ENCODE peak calls at places on chromosome 21, in seven cellular contexts. X is frontal cortex; S is MV-4-11; P is Calu3; Q is SK-N-DZ; I is CD8-positive, alpha-beta memory T cell; R is Right ventricle myocardium superior. Z is an unnamed sample.

GRCh38 chr21:44800971-44801467 is 601 bp downstream of the UBE2G2 start:
- DNase-seq in P (no peak), I (peak; percentile 53), S (peak; percentile 47), R (no peak), Q (peak; percentile 17), X (no peak), Z (peak; percentile 72)

GRCh38 chr21:31988492-31989285 is 115.9 kb downstream of the HUNK start:
- DNase-seq in S (no peak), R (no peak), Q (no peak), P (no peak), X (no peak), I (no peak), Z (peak; percentile 12)

GRCh38 chr21:34156957-34157356 is 83.6 kb downstream of the MRPS6 start:
- DNase-seq in I (no peak), P (no peak), X (no peak), Q (no peak), R (no peak), S (no peak), Z (no peak)

GRCh38 chr21:46157987-46158451 is 2.6 kb upstream of the FTCD start:
- DNase-seq in X (no peak), P (no peak), S (no peak), R (peak; percentile 15), I (no peak), Q (no peak), Z (no peak)

GRCh38 chr21:41226853-41227252 is 58.9 kb downstream of the BACE2 start:
- DNase-seq in Q (no peak), R (no peak), S (no peak), P (no peak), I (no peak), X (no peak), Z (no peak)

GRCh38 chr21:17428484-17428869 is 84.4 kb upstream of the CXADR start:
- DNase-seq in X (no peak), P (no peak), R (no peak), I (no peak), S (no peak), Q (no peak), Z (no peak)

GRCh38 chr21:46661211-46661625 is 25.7 kb downstream of the PRMT2 start:
- DNase-seq in S (no peak), P (no peak), R (peak; percentile 74), Q (no peak), I (peak; percentile 46), X (peak; percentile 81), Z (peak; percentile 90)

GRCh38 chr21:34754690-34755647 is 86.2 kb downstream of the CLIC6 start:
- DNase-seq in S (peak; percentile 8), Q (no peak), P (no peak), I (no peak), X (no peak), R (no peak), Z (no peak)

GRCh38 chr21:40841524-40842196 is 5.3 kb downstream of the DSCAM start:
- DNase-seq in X (peak; percentile 32), S (no peak), Q (peak; percentile 80), I (no peak), R (peak; percentile 59), P (no peak), Z (peak; percentile 89)

GRCh38 chr21:42722808-42723470 is 69.5 kb downstream of the PDE9A start:
- DNase-seq in X (no peak), R (no peak), P (no peak), I (no peak), Q (no peak), S (no peak), Z (no peak)

GRCh38 chr21:23292292-23292691 is 2294.1 kb downstream of the NCAM2 start:
- DNase-seq in S (no peak), R (no peak), P (no peak), Q (no peak), I (no peak), X (no peak), Z (no peak)

GRCh38 chr21:18369115-18369514 is 34.5 kb downstream of the TMPRSS15 start:
- DNase-seq in X (no peak), R (no peak), S (peak; percentile 28), I (no peak), P (no peak), Q (peak; percentile 60), Z (peak; percentile 47)

GRCh38 chr21:35222021-35222420 is 172.9 kb upstream of the RUNX1 start:
- DNase-seq in R (no peak), P (no peak), Q (no peak), I (peak; percentile 18), S (no peak), X (no peak), Z (peak; percentile 5)

GRCh38 chr21:41768371-41769042 is 1.7 kb upstream of the RIPK4 start:
- DNase-seq in X (no peak), S (no peak), Q (no peak), I (peak; percentile 39), P (peak; percentile 73), R (no peak), Z (peak; percentile 92)

GRCh38 chr21:25103500-25104207 is 503.6 kb downstream of the MRPL39 start:
- DNase-seq in S (no peak), R (no peak), Q (no peak), I (no peak), X (no peak), P (no peak), Z (no peak)

GRCh38 chr21:41065539-41065938 is 102.4 kb upstream of the BACE2 start:
- DNase-seq in P (no peak), R (no peak), X (no peak), Q (no peak), I (no peak), S (no peak), Z (peak; percentile 39)

GRCh38 chr21:8997011-8997440 is 1524.4 kb upstream of the TPTE start:
- DNase-seq in I (no peak), Q (no peak), S (no peak), X (no peak), P (no peak), R (no peak), Z (no peak)

GRCh38 chr21:37552496-37553399 is 186.2 kb downstream of the DYRK1A start:
- DNase-seq in P (no peak), S (no peak), R (peak; percentile 58), Q (no peak), X (no peak), I (no peak), Z (no peak)

GRCh38 chr21:29436143-29436542 is 137.4 kb downstream of the BACH1 start:
- DNase-seq in Q (no peak), I (peak; percentile 47), X (no peak), R (peak; percentile 41), P (no peak), S (no peak), Z (no peak)

GRCh38 chr21:42056468-42056867 is 14.6 kb upstream of the UMODL1 start:
- DNase-seq in S (no peak), R (peak; percentile 31), Q (no peak), P (no peak), I (no peak), X (no peak), Z (no peak)

GRCh38 chr21:44443291-44443890 is 11.9 kb upstream of the LRRC3 start:
- DNase-seq in X (no peak), P (no peak), Q (no peak), I (no peak), S (no peak), R (peak; percentile 32), Z (no peak)

GRCh38 chr21:41848971-41849580 is 30.1 kb downstream of the PRDM15 start:
- DNase-seq in S (no peak), Q (no peak), R (no peak), P (no peak), I (no peak), X (no peak), Z (no peak)

GRCh38 chr21:23021481-23021880 is 2023.3 kb downstream of the NCAM2 start:
- DNase-seq in X (no peak), S (no peak), P (no peak), I (no peak), Q (no peak), R (no peak), Z (no peak)

GRCh38 chr21:38831526-38832467 is 26.1 kb downstream of the ETS2 start:
- DNase-seq in Q (peak; percentile 56), P (peak; percentile 59), S (peak; percentile 99), X (no peak), R (peak; percentile 60), I (no peak), Z (no peak)

GRCh38 chr21:37742532-37742931 is 173.7 kb downstream of the KCNJ6 start:
- DNase-seq in Q (no peak), S (no peak), I (no peak), X (no peak), P (no peak), R (no peak), Z (no peak)

GRCh38 chr21:44497641-44498243 is 42.3 kb downstream of the KRTAP10-1 start:
- DNase-seq in P (no peak), R (no peak), Q (no peak), X (no peak), S (no peak), I (no peak), Z (no peak)

GRCh38 chr21:25979845-25980433 is 190.6 kb downstream of the APP start:
- DNase-seq in S (no peak), Q (no peak), I (no peak), P (no peak), R (no peak), X (no peak), Z (no peak)

GRCh38 chr21:18060402-18060801 is 184.2 kb upstream of the CHODL start:
- DNase-seq in I (no peak), P (no peak), S (no peak), Q (no peak), R (no peak), X (no peak), Z (no peak)

GRCh38 chr21:46078322-46078981 is 19.5 kb upstream of the COL6A2 start:
- DNase-seq in R (peak; percentile 53), S (no peak), X (no peak), I (no peak), Q (no peak), P (no peak), Z (no peak)

GRCh38 chr21:41631564-41632461 is 123.9 kb upstream of the TMPRSS2 start:
- DNase-seq in S (no peak), Q (no peak), I (no peak), X (no peak), P (peak; percentile 82), R (no peak), Z (no peak)

GRCh38 chr21:46226920-46227599 is 1.5 kb downstream of the LSS start:
- DNase-seq in P (no peak), S (no peak), I (no peak), X (no peak), R (no peak), Q (no peak), Z (peak; percentile 22)

GRCh38 chr21:26127918-26128317 is 42.7 kb downstream of the APP start:
- DNase-seq in S (no peak), X (no peak), Q (no peak), P (no peak), I (no peak), R (no peak), Z (no peak)

GRCh38 chr21:39116761-39117425 is 66.4 kb downstream of the PSMG1 start:
- DNase-seq in R (no peak), Q (no peak), S (no peak), P (no peak), X (no peak), I (no peak), Z (no peak)

GRCh38 chr21:28427356-28428022 is 565.2 kb downstream of the LTN1 start:
- DNase-seq in S (no peak), I (no peak), R (no peak), X (no peak), Q (no peak), P (no peak), Z (no peak)

GRCh38 chr21:34795152-34796141 is 126.7 kb downstream of the CLIC6 start:
- DNase-seq in X (no peak), I (no peak), R (no peak), S (no peak), Q (no peak), P (no peak), Z (no peak)

GRCh38 chr21:15751561-15751960 is 21.8 kb downstream of the USP25 start:
- DNase-seq in P (no peak), Q (no peak), S (no peak), R (no peak), X (no peak), I (no peak), Z (no peak)

GRCh38 chr21:35611752-35612151 is 448.6 kb downstream of the SETD4 start:
- DNase-seq in P (no peak), I (no peak), Q (no peak), X (no peak), S (peak; percentile 6), R (no peak), Z (no peak)

GRCh38 chr21:41950941-41951408 is 2.8 kb downstream of the C2CD2 start:
- DNase-seq in Q (no peak), I (no peak), S (no peak), R (peak; percentile 12), X (no peak), P (no peak), Z (peak; percentile 73)